ENCODE peak calls at places on chromosomes 6 and 20, in nine cellular contexts. I is CD8-positive, alpha-beta T cell; H is endothelial cell of umbilical vein; J is fibroblast of pulmonary artery; F is IMR-90; U is cardiac muscle cell; G is AG09309; T is GM23338; A is BJ. X is an unnamed sample.

GRCh38 chr6:30725713-30726505 is 5.8 kb downstream of the TUBB start:
- DNase-seq in I (no peak), H (peak; percentile 26), J (peak; percentile 38), F (peak; percentile 68), U (no peak), G (no peak), T (peak; percentile 63), A (no peak), X (no peak)

GRCh38 chr20:45971425-45971674 is 653 bp downstream of the ZNF335 start:
- DNase-seq in I (no peak), H (no peak), J (no peak), F (no peak), U (no peak), G (no peak), T (no peak), A (no peak), X (no peak)

GRCh38 chr20:40887100-40887499 is 141.5 kb upstream of the TOP1 start:
- DNase-seq in I (no peak), H (no peak), J (no peak), F (no peak), U (no peak), G (no peak), T (no peak), A (no peak), X (no peak)

GRCh38 chr6:117237561-117237960 is 27.8 kb upstream of the VGLL2 start:
- DNase-seq in I (no peak), H (no peak), J (no peak), F (no peak), U (no peak), G (no peak), T (no peak), A (no peak), X (no peak)

GRCh38 chr6:57267586-57268293 is 45.6 kb upstream of the RAB23 start:
- DNase-seq in I (peak; percentile 28), H (peak; percentile 86), J (peak; percentile 99), F (peak; percentile 99), U (peak; percentile 35), G (peak; percentile 98), T (peak; percentile 81), A (peak; percentile 96), X (peak; percentile 98)

GRCh38 chr6:3938715-3939376 is 89.7 kb downstream of the FAM50B start:
- DNase-seq in I (no peak), H (no peak), J (no peak), F (no peak), U (no peak), G (no peak), T (no peak), A (no peak), X (no peak)

GRCh38 chr6:158068893-158069799 is 87.5 kb downstream of the SYNJ2 start:
- DNase-seq in I (no peak), H (peak; percentile 84), J (peak; percentile 65), F (peak; percentile 58), U (no peak), G (no peak), T (no peak), A (no peak), X (no peak)

GRCh38 chr20:19917110-19917509 is 100.1 kb upstream of the NAA20 start:
- DNase-seq in I (no peak), H (no peak), J (no peak), F (no peak), U (no peak), G (no peak), T (no peak), A (no peak), X (no peak)

GRCh38 chr6:163579880-163580295 is 165.4 kb downstream of the QKI start:
- DNase-seq in I (no peak), H (peak; percentile 34), J (no peak), F (no peak), U (peak; percentile 44), G (no peak), T (peak; percentile 65), A (no peak), X (no peak)

GRCh38 chr6:116246089-116246488 is 7.8 kb downstream of the TSPYL4 start:
- DNase-seq in I (no peak), H (peak; percentile 75), J (peak; percentile 78), F (peak; percentile 87), U (no peak), G (no peak), T (no peak), A (no peak), X (no peak)

GRCh38 chr20:12358006-12358654 is 440.4 kb downstream of the BTBD3 start:
- DNase-seq in I (no peak), H (no peak), J (peak; percentile 42), F (no peak), U (peak; percentile 15), G (no peak), T (peak; percentile 69), A (no peak), X (no peak)

GRCh38 chr6:42136508-42137191 is 5.8 kb downstream of the C6orf132 start:
- DNase-seq in I (peak; percentile 35), H (no peak), J (peak; percentile 55), F (peak; percentile 85), U (peak; percentile 51), G (no peak), T (peak; percentile 91), A (no peak), X (no peak)

GRCh38 chr6:70221025-70221714 is 81.7 kb downstream of the COL9A1 start:
- DNase-seq in I (no peak), H (peak; percentile 32), J (peak; percentile 42), F (peak; percentile 20), U (peak; percentile 66), G (no peak), T (peak; percentile 71), A (no peak), X (no peak)

GRCh38 chr6:111011360-111012142 is 29.7 kb downstream of the RPF2 start:
- DNase-seq in I (no peak), H (peak; percentile 57), J (peak; percentile 67), F (peak; percentile 55), U (peak; percentile 59), G (no peak), T (peak; percentile 64), A (peak; percentile 13), X (peak; percentile 5)

DNA sequence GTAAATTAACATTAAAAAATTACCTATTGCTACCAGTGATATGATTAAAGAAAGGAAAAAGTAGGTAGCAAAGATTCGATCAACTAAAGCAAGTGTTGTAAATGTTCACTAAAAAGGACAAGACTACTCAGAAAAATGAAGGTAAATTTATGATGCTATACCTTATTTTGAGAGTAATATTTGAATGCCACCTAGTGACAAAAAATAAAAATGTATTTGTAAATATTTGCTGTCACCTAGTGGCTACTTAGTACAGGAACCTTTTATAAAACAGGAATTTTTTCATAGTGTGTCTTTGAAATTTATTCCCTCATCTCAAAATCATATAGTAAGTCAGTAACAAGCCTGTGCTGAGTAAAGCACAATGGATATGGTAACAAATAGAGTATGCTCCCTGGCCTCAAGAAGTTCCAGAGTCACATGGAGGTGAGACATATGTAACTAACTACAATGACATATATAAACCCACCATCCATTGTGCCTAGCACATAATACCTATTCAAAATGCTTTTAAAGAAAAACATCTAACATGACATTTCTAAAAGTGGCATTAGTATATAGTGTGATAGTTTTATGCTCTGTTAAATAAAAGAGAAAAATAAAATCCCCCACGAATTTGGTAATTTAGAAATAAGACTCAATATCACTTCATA is 193.1 kb upstream of the SIM1 start:
- DNase-seq in I (no peak), H (peak; percentile 39), J (peak; percentile 50), F (peak; percentile 3), U (no peak), G (no peak), T (no peak), A (no peak), X (no peak)
- TF ChIP-seq CTCF in I (peak; percentile 20), H (peak; percentile 22), J (peak; percentile 67), F (peak; percentile 59), U (peak; percentile 48), G (peak; percentile 34), T (no peak), A (peak; percentile 46), X (peak; percentile 46)

DNA sequence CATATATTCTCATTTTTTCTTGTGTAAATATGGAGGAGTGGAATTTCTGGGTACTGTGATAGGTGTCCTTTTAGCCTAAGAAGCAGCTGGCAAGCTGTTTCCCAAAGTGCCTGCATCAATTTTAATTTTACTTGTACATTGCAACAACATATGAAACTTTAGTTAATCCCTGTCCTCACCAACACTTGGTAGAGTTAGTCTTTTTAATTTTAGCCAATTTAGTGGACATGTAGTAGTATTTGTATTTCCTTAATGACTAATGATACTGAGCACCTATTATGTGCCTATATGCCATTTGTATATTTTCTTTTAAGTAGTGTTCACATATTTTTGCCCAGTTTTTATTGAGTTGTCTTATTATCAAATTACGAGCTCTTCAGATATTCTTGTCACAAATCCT is 46.8 kb upstream of the NOX3 start:
- DNase-seq in I (no peak), H (no peak), J (no peak), F (no peak), U (no peak), G (no peak), T (no peak), A (no peak), X (no peak)
- H3K4me3 ChIP-seq in I (no peak overlapping the region), H (no peak overlapping the region), J (no peak overlapping the region), F (no peak overlapping the region), U (no peak overlapping the region), G (no peak overlapping the region), T (no peak overlapping the region), A (no peak overlapping the region), X (no peak overlapping the region)

GRCh38 chr6:131779304-131779703 is 28.5 kb upstream of the ENPP1 start:
- DNase-seq in I (no peak), H (no peak), J (no peak), F (no peak), U (no peak), G (no peak), T (no peak), A (no peak), X (no peak)

GRCh38 chr6:131780600-131780999 is 27.2 kb upstream of the ENPP1 start:
- DNase-seq in I (no peak), H (no peak), J (no peak), F (no peak), U (no peak), G (no peak), T (peak; percentile 17), A (no peak), X (no peak)

GRCh38 chr6:131781717-131782116 is 26.1 kb upstream of the ENPP1 start:
- DNase-seq in I (no peak), H (no peak), J (no peak), F (no peak), U (no peak), G (no peak), T (no peak), A (no peak), X (no peak)

GRCh38 chr6:131784561-131784960 is 23.3 kb upstream of the ENPP1 start:
- DNase-seq in I (no peak), H (no peak), J (no peak), F (no peak), U (no peak), G (no peak), T (no peak), A (no peak), X (no peak)

GRCh38 chr6:131782764-131783163 is 25.1 kb upstream of the ENPP1 start:
- DNase-seq in I (no peak), H (no peak), J (no peak), F (no peak), U (no peak), G (no peak), T (peak; percentile 21), A (no peak), X (no peak)
- TF ChIP-seq CTCF in I (no peak), H (no peak), J (no peak), F (no peak), U (no peak), G (no peak), T (peak; percentile 67), A (no peak), X (peak; percentile 12)

GRCh38 chr6:169997930-169998218 is 246.5 kb downstream of the ERMARD start:
- DNase-seq in I (no peak), H (no peak), J (no peak), F (no peak), U (no peak), G (no peak), T (no peak), A (no peak), X (no peak)
- H3K4me3 ChIP-seq in I (no peak overlapping the region), H (no peak overlapping the region), J (no peak overlapping the region), F (no peak overlapping the region), U (no peak overlapping the region), G (no peak overlapping the region), T (no peak overlapping the region), A (no peak overlapping the region), X (no peak overlapping the region)